ENCODE peak calls at places on chromosome 19, in ten cellular contexts. T, W, S, H, U, O, V, C, R and J are unnamed samples.

GRCh38 chr19:48390188-48391099 is 907 bp downstream of the KDELR1 start:
- DNase-seq in V (no peak), T (peak; percentile 66), W (peak; percentile 85), H (peak; percentile 77), S (peak; percentile 77), O (peak; percentile 61), C (peak; percentile 49), U (peak; percentile 84), R (no peak), J (peak; percentile 55)

GRCh38 chr19:30406220-30406944 is 34.2 kb downstream of the ZNF536 start:
- DNase-seq in H (peak; percentile 24), S (peak; percentile 70), U (peak; percentile 56), R (no peak), T (peak; percentile 31), O (peak; percentile 18), V (no peak), W (no peak), C (no peak), J (no peak)

GRCh38 chr19:54021932-54022331 is 30.5 kb downstream of the CACNG6 start:
- DNase-seq in O (no peak), C (no peak), V (no peak), W (no peak), S (no peak), U (no peak), T (no peak), H (no peak), R (no peak), J (no peak)

GRCh38 chr19:35779033-35779432 is 3.7 kb downstream of the ARHGAP33 start:
- DNase-seq in C (no peak), R (no peak), V (no peak), U (no peak), T (no peak), O (no peak), S (no peak), H (no peak), W (no peak), J (no peak)

GRCh38 chr19:47100290-47100689 is 13.3 kb downstream of the ZC3H4 start:
- DNase-seq in U (no peak), T (no peak), H (no peak), S (no peak), W (peak; percentile 8), R (no peak), V (no peak), C (no peak), O (no peak), J (no peak)

GRCh38 chr19:55585658-55586339 is 5.2 kb upstream of the ZNF579 start:
- DNase-seq in S (peak; percentile 87), R (peak; percentile 37), W (peak; percentile 90), V (no peak), H (no peak), T (peak; percentile 56), C (peak; percentile 63), U (peak; percentile 93), O (peak; percentile 58), J (peak; percentile 23)

GRCh38 chr19:50329146-50329925 is at the start of gene KCNC3:
- DNase-seq in S (peak; percentile 100), O (peak; percentile 92), V (peak; percentile 99), R (peak; percentile 59), H (peak; percentile 99), C (peak; percentile 83), T (peak; percentile 100), U (peak; percentile 95), W (peak; percentile 98), J (peak; percentile 72)

GRCh38 chr19:8396185-8396562 is 6.0 kb downstream of the RAB11B start:
- DNase-seq in U (peak; percentile 14), T (no peak), R (no peak), H (no peak), W (no peak), C (no peak), S (no peak), O (no peak), V (no peak), J (no peak)

GRCh38 chr19:18308051-18308947 is 14.6 kb downstream of the LSM4 start:
- DNase-seq in C (no peak), R (no peak), O (no peak), H (no peak), S (no peak), T (no peak), V (no peak), U (peak; percentile 11), W (no peak), J (no peak)

GRCh38 chr19:41785653-41786052 is 10.7 kb upstream of the CEACAM3 start:
- DNase-seq in O (peak; percentile 27), C (peak; percentile 65), V (peak; percentile 83), H (peak; percentile 88), R (peak; percentile 29), T (peak; percentile 58), W (no peak), S (peak; percentile 52), U (peak; percentile 76), J (peak; percentile 87)

GRCh38 chr19:31356587-31357314 is 7.5 kb upstream of the TSHZ3 start:
- DNase-seq in R (no peak), C (no peak), S (peak; percentile 54), O (no peak), V (no peak), T (peak; percentile 52), W (peak; percentile 79), U (peak; percentile 32), H (no peak), J (peak; percentile 61)

GRCh38 chr19:12959482-12959881 is 2.5 kb upstream of the GADD45GIP1 start:
- DNase-seq in U (no peak), W (no peak), H (no peak), C (no peak), O (no peak), V (no peak), R (no peak), S (no peak), T (no peak), J (peak; percentile 35)

GRCh38 chr19:44746946-44747738 is 1.4 kb upstream of the BCL3 start:
- DNase-seq in U (peak; percentile 84), W (peak; percentile 96), T (peak; percentile 97), C (peak; percentile 96), R (peak; percentile 84), S (peak; percentile 84), V (peak; percentile 91), H (peak; percentile 85), O (peak; percentile 98), J (peak; percentile 98)

GRCh38 chr19:55141696-55142095 is 7.3 kb downstream of the TNNT1 start:
- DNase-seq in O (no peak), T (no peak), R (no peak), C (no peak), S (no peak), W (no peak), H (no peak), U (peak; percentile 35), V (no peak), J (no peak)

GRCh38 chr19:51131780-51132680 is 7.3 kb downstream of the SIGLEC9 start:
- DNase-seq in H (no peak), T (peak; percentile 50), U (peak; percentile 34), R (peak; percentile 42), C (peak; percentile 38), W (no peak), V (no peak), O (peak; percentile 23), S (peak; percentile 44), J (no peak)

GRCh38 chr19:4851551-4852290 is 15.7 kb downstream of the PLIN3 start:
- DNase-seq in T (peak; percentile 77), C (peak; percentile 42), H (peak; percentile 85), O (no peak), V (peak; percentile 67), R (no peak), S (peak; percentile 68), U (peak; percentile 94), W (peak; percentile 87), J (peak; percentile 55)

GRCh38 chr19:5960005-5961001 is 17.6 kb downstream of the RANBP3 start:
- DNase-seq in C (no peak), V (no peak), R (no peak), O (no peak), H (no peak), T (no peak), W (peak; percentile 63), S (peak; percentile 89), U (peak; percentile 90), J (no peak)

GRCh38 chr19:56107626-56108351 is 13.3 kb downstream of the ZNF787 start:
- DNase-seq in C (no peak), T (peak; percentile 55), V (no peak), W (no peak), H (no peak), O (no peak), U (no peak), S (no peak), R (no peak), J (no peak)

GRCh38 chr19:23516266-23516665 is 121.0 kb upstream of the ZNF91 start:
- DNase-seq in S (no peak), T (no peak), H (no peak), O (no peak), W (no peak), R (no peak), C (no peak), U (no peak), V (no peak), J (no peak)
- TF ChIP-seq CTCF in S (no peak), T (no peak), H (no peak), O (no peak), W (no peak), R (no peak), C (no peak), U (no peak), V (no peak), J (no peak)

GRCh38 chr19:2719910-2720776 is 1.0 kb downstream of the DIRAS1 start:
- DNase-seq in C (peak; percentile 40), V (no peak), O (peak; percentile 27), H (no peak), T (no peak), U (peak; percentile 84), S (no peak), R (no peak), W (no peak), J (no peak)
- H3K4me3 ChIP-seq in C (peak overlapping the region; percentile 52), V (no peak overlapping the region), O (peak overlapping the region; percentile 58), H (no peak overlapping the region), T (no peak overlapping the region), U (peak overlapping the region; percentile 61), S (peak overlapping the region; percentile 36), R (peak overlapping the region; percentile 61), W (peak overlapping the region; percentile 39), J (no peak overlapping the region)

DNA sequence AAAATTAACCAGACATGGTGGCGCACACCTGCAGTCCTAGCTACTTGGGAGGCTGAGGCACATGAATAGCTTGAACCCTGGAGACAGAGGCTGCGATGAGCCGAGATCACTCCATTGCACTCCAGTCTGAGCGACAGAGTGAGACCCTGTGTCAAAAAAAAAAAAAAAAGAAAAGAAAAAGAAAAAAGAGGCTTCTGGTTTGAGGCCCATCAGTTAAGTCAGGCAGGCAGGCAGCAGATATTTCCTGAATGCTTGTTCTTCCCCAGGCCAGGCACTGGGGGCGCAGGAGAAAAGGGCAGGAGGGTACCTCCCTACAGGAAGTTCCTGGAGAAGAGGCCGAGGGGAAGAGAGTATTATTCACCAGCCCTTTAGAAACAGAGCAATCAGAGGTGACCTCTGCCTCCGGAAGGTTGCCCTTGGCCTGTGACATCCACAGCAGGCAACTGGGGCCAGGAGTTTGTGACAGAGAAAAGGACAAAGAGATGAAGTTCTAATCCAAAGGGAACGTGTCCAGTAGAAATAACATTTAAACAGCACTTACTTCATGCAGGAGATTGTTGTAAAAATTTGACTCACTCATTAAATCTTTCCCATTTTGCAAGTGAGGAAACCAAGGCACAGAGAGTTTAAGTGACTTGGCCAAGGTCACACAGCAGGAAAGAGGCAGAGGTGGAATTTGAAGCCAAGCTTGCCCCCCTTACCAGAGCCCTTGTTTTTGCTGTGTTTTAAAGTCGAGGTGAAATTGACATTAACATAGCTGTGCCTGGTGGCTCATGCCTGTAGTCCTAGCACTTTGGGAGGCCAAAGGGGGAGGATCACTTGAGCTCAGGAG is 4.3 kb upstream of the RLN3 start:
- DNase-seq in R (no peak), H (peak; percentile 59), T (peak; percentile 61), O (peak; percentile 42), V (peak; percentile 72), S (peak; percentile 65), C (peak; percentile 44), U (peak; percentile 81), W (no peak), J (peak; percentile 54)
- TF ChIP-seq CTCF in R (peak; percentile 38), H (peak; percentile 27), T (no peak), O (peak; percentile 30), V (peak; percentile 75), S (peak; percentile 69), C (peak; percentile 46), U (peak; percentile 64), W (peak; percentile 51), J (peak; percentile 38)

GRCh38 chr19:10421981-10422461 is 1.7 kb downstream of the PDE4A start:
- DNase-seq in C (no peak), T (no peak), O (no peak), U (no peak), W (no peak), V (no peak), S (no peak), H (no peak), R (no peak), J (no peak)
- H3K4me3 ChIP-seq in C (no peak overlapping the region), T (no peak overlapping the region), O (no peak overlapping the region), U (no peak overlapping the region), W (no peak overlapping the region), V (no peak overlapping the region), S (no peak overlapping the region), H (no peak overlapping the region), R (no peak overlapping the region), J (no peak overlapping the region)